ENCODE peak calls at places on chromosomes 6 and 20, in eight cellular contexts. R is left ventricle myocardium inferior, K is colonic mucosa, C is GM23338, U is fibroblast of lung, Z is uterus, N is cardiac muscle cell, H is HL-60. L is an unnamed sample.
A peak's percentile ranks its signal among the peaks of the same experiment; 100 is the strongest.

GRCh38 chr20:54629632-54630031 is 154.2 kb downstream of the DOK5 start:
- DNase-seq in R (no peak), K (no peak), C (no peak), U (no peak), Z (no peak), N (no peak), H (no peak), L (no peak)

GRCh38 chr20:46209930-46210671 is 92.0 kb downstream of the CD40 start:
- DNase-seq in R (no peak), K (no peak), C (no peak), U (no peak), Z (no peak), N (no peak), H (no peak), L (peak; percentile 24)

GRCh38 chr6:82971877-82972460 is 93.7 kb downstream of the UBE3D start:
- DNase-seq in R (no peak), K (no peak), C (no peak), U (no peak), Z (no peak), N (no peak), H (no peak), L (no peak)

GRCh38 chr20:37315293-37316110 is 26.0 kb downstream of the MANBAL start:
- DNase-seq in R (peak; percentile 86), K (no peak), C (no peak), U (peak; percentile 86), Z (peak; percentile 85), N (peak; percentile 35), H (no peak), L (no peak)

GRCh38 chr6:148530976-148531375 is 188.3 kb downstream of the SASH1 start:
- DNase-seq in R (no peak), K (no peak), C (no peak), U (peak; percentile 79), Z (no peak), N (no peak), H (no peak), L (no peak)

GRCh38 chr6:30790734-30791383 is 46.5 kb upstream of the IER3 start:
- DNase-seq in R (no peak), K (no peak), C (peak; percentile 69), U (no peak), Z (no peak), N (no peak), H (no peak), L (no peak)

GRCh38 chr20:31698803-31699718 is 23.6 kb downstream of the BCL2L1 start:
- DNase-seq in R (no peak), K (peak; percentile 68), C (no peak), U (peak; percentile 98), Z (peak; percentile 67), N (no peak), H (no peak), L (peak; percentile 74)

GRCh38 chr6:12233693-12234551 is 56.2 kb upstream of the EDN1 start:
- DNase-seq in R (no peak), K (peak; percentile 67), C (peak; percentile 70), U (peak; percentile 90), Z (peak; percentile 27), N (peak; percentile 55), H (peak; percentile 86), L (no peak)

GRCh38 chr6:46510656-46511055 is 19.4 kb upstream of the RCAN2 start:
- DNase-seq in R (no peak), K (no peak), C (no peak), U (peak; percentile 41), Z (no peak), N (no peak), H (no peak), L (no peak)

GRCh38 chr6:158033077-158033750 is 51.6 kb downstream of the SYNJ2 start:
- DNase-seq in R (peak; percentile 15), K (no peak), C (no peak), U (no peak), Z (no peak), N (no peak), H (no peak), L (no peak)

GRCh38 chr20:3135507-3136070 is 24.1 kb downstream of the FASTKD5 start:
- DNase-seq in R (no peak), K (no peak), C (no peak), U (peak; percentile 31), Z (no peak), N (no peak), H (no peak), L (no peak)

GRCh38 chr20:58640446-58640845 is 10.6 kb upstream of the STX16 start:
- DNase-seq in R (no peak), K (no peak), C (no peak), U (peak; percentile 99), Z (no peak), N (no peak), H (no peak), L (no peak)

GRCh38 chr6:65110031-65110430 is 597.0 kb downstream of the EYS start:
- DNase-seq in R (no peak), K (no peak), C (no peak), U (no peak), Z (no peak), N (no peak), H (no peak), L (no peak)

DNA sequence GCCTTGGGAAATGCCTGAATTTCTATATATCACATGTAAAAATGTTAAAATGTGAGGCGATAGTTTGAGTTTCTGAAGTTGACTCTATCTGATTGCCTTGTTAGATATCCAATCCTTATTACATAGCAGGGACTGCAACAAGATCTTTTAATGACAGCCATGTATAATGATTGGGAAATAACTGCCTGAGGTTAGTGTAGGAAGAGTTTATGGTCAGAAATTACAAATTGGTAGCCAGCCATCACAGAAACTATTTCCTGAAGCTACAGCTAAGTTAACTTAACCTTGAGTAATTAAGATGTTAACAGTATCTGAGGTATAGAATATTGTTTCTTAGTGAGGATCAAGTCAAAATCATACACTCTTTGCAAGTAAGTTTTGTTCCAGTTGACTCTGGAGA is 41.0 kb downstream of the AKIRIN2 start:
- DNase-seq in R (no peak), K (no peak), C (no peak), U (peak; percentile 64), Z (no peak), N (no peak), H (no peak), L (no peak)
- H3K27ac ChIP-seq in R (peak overlapping the region; percentile 57), K (no peak overlapping the region), C (no peak overlapping the region), U (peak overlapping the region; percentile 43), Z (no peak overlapping the region), N (no peak overlapping the region), H (peak overlapping the region; percentile 5), L (no peak overlapping the region)

GRCh38 chr6:111648100-111648499 is 42.4 kb upstream of the TRAF3IP2 start:
- DNase-seq in R (no peak), K (no peak), C (no peak), U (no peak), Z (no peak), N (no peak), H (no peak), L (no peak)

GRCh38 chr6:111646942-111647341 is 41.3 kb upstream of the TRAF3IP2 start:
- DNase-seq in R (peak; percentile 54), K (no peak), C (no peak), U (no peak), Z (peak; percentile 50), N (no peak), H (no peak), L (no peak)

GRCh38 chr6:111646034-111646433 is 40.4 kb upstream of the TRAF3IP2 start:
- DNase-seq in R (no peak), K (no peak), C (no peak), U (no peak), Z (no peak), N (no peak), H (no peak), L (no peak)

GRCh38 chr6:111642463-111643158 is 36.9 kb upstream of the TRAF3IP2 start:
- DNase-seq in R (peak; percentile 65), K (peak; percentile 84), C (peak; percentile 83), U (peak; percentile 56), Z (peak; percentile 52), N (peak; percentile 81), H (peak; percentile 78), L (no peak)

DNA sequence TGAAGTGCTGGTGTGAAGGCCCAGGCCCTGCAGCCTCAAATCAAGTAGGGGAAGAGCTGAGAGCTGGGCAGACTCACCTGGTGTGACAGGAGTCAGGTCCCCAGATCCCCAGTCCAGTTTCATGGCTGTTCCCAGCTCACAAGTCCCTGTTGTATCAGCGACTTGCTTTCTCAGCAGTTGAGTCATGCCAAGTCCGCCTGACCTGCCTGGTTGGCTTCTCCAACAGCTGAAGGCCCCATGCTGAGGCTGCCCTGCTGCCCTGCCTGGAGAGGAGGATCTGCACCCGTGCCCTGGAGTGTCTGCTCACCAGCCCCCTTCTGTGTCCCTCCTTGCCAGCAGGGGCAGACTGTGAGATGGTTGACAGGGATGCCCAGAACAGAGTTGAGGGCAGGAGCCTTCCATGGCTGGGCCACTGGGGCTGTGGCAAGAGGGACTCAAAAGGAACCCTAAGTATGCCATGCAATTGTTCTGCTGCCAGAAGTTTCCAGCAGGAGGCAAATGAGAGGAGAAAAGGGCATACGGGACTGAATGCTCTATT is 39.3 kb upstream of the TRAF3IP2 start:
- DNase-seq in R (no peak), K (no peak), C (no peak), U (no peak), Z (no peak), N (no peak), H (no peak), L (no peak)
- H3K27ac ChIP-seq in R (no peak overlapping the region), K (no peak overlapping the region), C (no peak overlapping the region), U (no peak overlapping the region), Z (no peak overlapping the region), N (no peak overlapping the region), H (no peak overlapping the region), L (no peak overlapping the region)

GRCh38 chr6:22709804-22710203 is 140.4 kb downstream of the HDGFL1 start:
- DNase-seq in R (no peak), K (no peak), C (no peak), U (peak; percentile 7), Z (peak; percentile 60), N (no peak), H (no peak), L (no peak)

DNA sequence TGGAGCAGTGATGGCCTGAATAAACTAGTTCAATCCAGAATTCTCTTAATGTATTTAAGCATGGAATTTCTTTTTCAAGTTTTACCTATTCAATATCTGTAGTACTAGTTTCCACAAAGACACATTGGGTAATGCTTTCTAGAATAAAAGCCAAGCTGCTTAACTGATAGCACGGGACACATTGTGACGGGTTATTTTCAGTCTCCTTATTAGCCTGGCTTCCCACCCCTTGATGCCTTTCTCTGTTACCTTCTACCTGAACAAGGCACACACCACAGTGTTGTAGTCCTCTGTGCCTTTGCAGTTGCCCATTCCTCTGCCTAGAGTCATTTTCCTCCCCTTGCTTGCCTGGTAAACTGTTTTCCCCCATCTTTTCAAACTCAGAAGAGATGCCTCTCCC is 139.1 kb downstream of the HDGFL1 start:
- DNase-seq in R (no peak), K (no peak), C (no peak), U (no peak), Z (no peak), N (no peak), H (no peak), L (no peak)
- H3K27ac ChIP-seq in R (no peak overlapping the region), K (no peak overlapping the region), C (no peak overlapping the region), U (no peak overlapping the region), Z (no peak overlapping the region), N (no peak overlapping the region), H (no peak overlapping the region), L (no peak overlapping the region)

DNA sequence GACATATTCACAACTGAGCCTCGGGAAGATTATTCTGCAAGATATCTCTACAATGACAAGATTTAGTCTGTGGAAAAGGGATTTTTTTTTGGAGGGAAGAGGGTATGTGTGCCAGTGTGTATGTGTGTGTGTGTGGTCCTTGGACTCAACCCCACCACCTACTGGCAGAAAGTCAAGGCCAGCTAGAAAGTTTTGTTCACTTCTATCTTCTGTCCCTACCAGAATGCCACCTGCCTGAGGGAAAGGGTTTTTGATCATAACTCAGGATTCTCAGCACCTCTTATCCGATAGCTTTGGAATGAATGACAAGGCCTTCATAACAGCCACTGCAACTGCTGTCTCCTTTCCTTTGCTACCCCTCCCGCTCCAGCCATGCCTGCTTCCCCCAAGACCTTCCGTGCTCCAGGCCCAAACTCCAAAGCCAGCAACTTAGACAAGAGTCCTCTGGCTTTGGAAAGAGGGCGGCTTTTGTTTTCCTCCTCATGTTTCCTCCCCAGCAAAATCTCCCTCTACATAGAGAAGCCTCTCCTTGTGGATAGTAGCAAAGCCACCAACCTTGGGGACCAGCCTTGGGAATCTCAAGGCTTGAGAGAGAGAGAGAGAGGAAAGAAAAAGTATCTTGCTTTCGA is 18.6 kb downstream of the BTN3A1 start:
- DNase-seq in R (no peak), K (peak; percentile 49), C (peak; percentile 81), U (peak; percentile 48), Z (peak; percentile 23), N (peak; percentile 52), H (peak; percentile 27), L (no peak)
- H3K27ac ChIP-seq in R (peak overlapping the region; percentile 92), K (peak overlapping the region; percentile 70), C (peak overlapping the region; percentile 45), U (peak overlapping the region; percentile 84), Z (peak overlapping the region; percentile 92), N (peak overlapping the region; percentile 83), H (no peak overlapping the region), L (peak overlapping the region; percentile 76)

L was measured in substantia nigra.